ENCODE peak calls at places on chromosome 17, in eight cellular contexts. Z is OCI-LY7, B is upper lobe of right lung, W is fibroblast of villous mesenchyme, X is fibroblast of mammary gland, R is H1, T is uterus, C is cardiac fibroblast. G is an unnamed sample.

GRCh38 chr17:18173740-18174139 is 9.9 kb upstream of the ALKBH5 start:
- DNase-seq in Z (no peak), B (no peak), W (no peak), X (no peak), R (no peak), T (no peak), C (no peak), G (no peak)

GRCh38 chr17:40516581-40517285 is 15.3 kb upstream of the TNS4 start:
- DNase-seq in Z (peak; percentile 90), B (peak; percentile 53), W (peak; percentile 48), X (peak; percentile 29), R (no peak), T (no peak), C (no peak), G (peak; percentile 63)

GRCh38 chr17:1546292-1546922 is 16.2 kb downstream of the PITPNA start:
- DNase-seq in Z (no peak), B (no peak), W (no peak), X (no peak), R (no peak), T (no peak), C (no peak), G (no peak)

GRCh38 chr17:11467639-11468038 is 130.6 kb upstream of the DNAH9 start:
- DNase-seq in Z (no peak), B (no peak), W (no peak), X (no peak), R (no peak), T (no peak), C (no peak), G (no peak)

GRCh38 chr17:48236681-48237134 is 129.1 kb downstream of the SNX11 start:
- DNase-seq in Z (no peak), B (no peak), W (no peak), X (peak; percentile 70), R (no peak), T (no peak), C (peak; percentile 66), G (no peak)

GRCh38 chr17:36627101-36627500 is 25.7 kb downstream of the MRM1 start:
- DNase-seq in Z (no peak), B (no peak), W (no peak), X (no peak), R (peak; percentile 75), T (no peak), C (no peak), G (no peak)

GRCh38 chr17:19338031-19338990 is 24.2 kb downstream of the B9D1 start:
- DNase-seq in Z (peak; percentile 81), B (peak; percentile 84), W (peak; percentile 50), X (peak; percentile 45), R (peak; percentile 75), T (no peak), C (peak; percentile 56), G (no peak)

GRCh38 chr17:75228305-75228704 is 22.8 kb downstream of the NUP85 start:
- DNase-seq in Z (no peak), B (peak; percentile 68), W (peak; percentile 22), X (no peak), R (no peak), T (no peak), C (peak; percentile 16), G (no peak)

GRCh38 chr17:31061678-31062077 is 33.1 kb upstream of the NF1 start:
- DNase-seq in Z (peak; percentile 56), B (no peak), W (no peak), X (peak; percentile 6), R (peak; percentile 57), T (no peak), C (no peak), G (no peak)
- TF ChIP-seq CTCF in Z (peak; percentile 69), B (no peak), W (peak; percentile 10), X (peak; percentile 10), R (peak; percentile 64), T (no peak), C (peak; percentile 20), G (no peak)

DNA sequence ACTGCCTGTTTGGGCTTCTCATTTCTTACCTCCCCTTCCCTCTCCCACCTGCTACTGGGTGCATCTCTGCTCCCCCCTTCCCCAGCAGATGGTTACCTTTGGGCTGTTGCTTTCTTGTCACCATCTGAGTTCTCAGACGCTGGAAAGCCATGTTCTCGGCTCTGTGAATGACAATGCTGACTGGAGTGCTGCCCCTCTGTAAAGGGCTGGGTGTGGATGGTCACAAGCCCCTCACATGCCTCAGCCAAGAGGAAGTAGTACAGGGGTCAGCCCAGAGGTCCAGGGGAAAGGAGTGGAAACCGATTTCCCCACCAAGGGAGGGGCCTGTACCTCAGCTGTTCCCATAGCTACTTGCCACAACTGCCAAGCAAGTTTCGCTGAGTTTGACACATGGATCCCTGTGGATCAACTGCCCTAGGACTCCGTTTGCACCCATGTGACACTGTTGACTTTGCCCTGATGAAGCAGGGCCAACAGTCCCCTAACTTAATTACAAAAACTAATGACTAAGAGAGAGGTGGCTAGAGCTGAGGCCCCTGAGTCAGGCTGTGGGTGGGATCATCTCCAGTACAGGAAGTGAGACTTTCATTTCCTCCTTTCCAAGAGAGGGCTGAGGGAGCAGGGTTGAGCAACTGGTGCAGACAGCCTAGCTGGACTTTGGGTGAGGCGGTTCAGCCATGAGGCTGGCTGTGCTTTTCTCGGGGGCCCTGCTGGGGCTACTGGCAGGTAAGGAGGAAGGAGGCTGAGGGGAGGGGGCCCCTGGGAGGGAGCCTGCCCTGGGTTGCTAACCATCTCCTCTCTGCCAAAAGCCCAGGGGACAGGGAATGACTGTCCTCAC is at the start of gene CD68:
- DNase-seq in Z (peak; percentile 84), B (peak; percentile 86), W (peak; percentile 94), X (peak; percentile 98), R (peak; percentile 77), T (peak; percentile 74), C (peak; percentile 92), G (peak; percentile 75)
- H3K4me3 ChIP-seq in Z (no peak within 1 kb of the TSS), B (peak within 1 kb of the TSS; percentile 72), W (peak within 1 kb of the TSS; percentile 15), X (peak within 1 kb of the TSS; percentile 25), R (no peak within 1 kb of the TSS), T (no peak within 1 kb of the TSS), C (peak within 1 kb of the TSS; percentile 25), G (no peak within 1 kb of the TSS)

GRCh38 chr17:9120471-9120870 is 99.2 kb downstream of the NTN1 start:
- DNase-seq in Z (no peak), B (peak; percentile 48), W (no peak), X (no peak), R (peak; percentile 65), T (no peak), C (no peak), G (no peak)
- TF ChIP-seq CTCF in Z (peak; percentile 66), B (peak; percentile 26), W (peak; percentile 16), X (peak; percentile 38), R (peak; percentile 56), T (no peak), C (peak; percentile 11), G (no peak)

GRCh38 chr17:60333628-60334031 is 58.3 kb downstream of the USP32 start:
- DNase-seq in Z (no peak), B (no peak), W (no peak), X (no peak), R (no peak), T (no peak), C (peak; percentile 20), G (no peak)
- H3K4me3 ChIP-seq in Z (no peak overlapping the region), B (no peak overlapping the region), W (no peak overlapping the region), X (no peak overlapping the region), R (no peak overlapping the region), T (no peak overlapping the region), C (no peak overlapping the region), G (no peak overlapping the region)

GRCh38 chr17:13599168-13599577 is 2.6 kb downstream of the HS3ST3A1 start:
- DNase-seq in Z (no peak), B (no peak), W (no peak), X (no peak), R (no peak), T (no peak), C (no peak), G (no peak)

GRCh38 chr17:13599808-13600398 is 1.8 kb downstream of the HS3ST3A1 start:
- DNase-seq in Z (no peak), B (no peak), W (peak; percentile 31), X (no peak), R (no peak), T (no peak), C (no peak), G (no peak)

GRCh38 chr17:13598353-13599167 is 3.2 kb downstream of the HS3ST3A1 start:
- DNase-seq in Z (no peak), B (no peak), W (no peak), X (no peak), R (no peak), T (no peak), C (no peak), G (no peak)

GRCh38 chr17:13596241-13596941 is 5.3 kb downstream of the HS3ST3A1 start:
- DNase-seq in Z (no peak), B (no peak), W (no peak), X (no peak), R (no peak), T (no peak), C (no peak), G (no peak)

DNA sequence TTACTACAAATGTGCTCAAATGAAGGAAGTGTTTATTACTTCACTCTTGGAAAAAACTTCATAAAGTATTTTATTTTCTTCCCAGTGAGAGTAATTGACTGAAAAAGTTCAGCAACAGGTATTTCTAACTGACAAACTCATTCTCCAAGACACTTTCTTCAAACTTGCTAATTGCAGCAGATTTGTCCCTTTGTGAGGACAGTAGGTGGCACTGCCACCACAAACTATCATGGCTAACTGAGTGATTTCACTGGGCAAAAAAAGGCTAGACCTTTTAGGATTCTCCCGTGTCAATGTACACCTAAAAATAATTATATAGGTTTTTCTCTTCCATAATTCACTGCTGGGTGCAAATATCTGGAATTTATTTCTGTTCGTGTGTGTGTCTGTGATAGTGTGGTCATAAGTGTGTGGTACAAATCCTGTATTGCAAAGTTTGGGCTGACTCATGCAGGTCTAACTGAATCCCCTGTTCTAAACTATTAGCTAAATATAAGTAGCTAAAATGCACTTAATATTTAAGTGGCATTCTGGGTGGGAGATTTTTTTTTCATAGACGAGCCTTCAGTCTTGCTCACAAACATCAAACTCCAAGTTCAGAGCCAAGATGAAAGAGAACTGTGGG is 3.9 kb downstream of the HS3ST3A1 start:
- DNase-seq in Z (peak; percentile 49), B (no peak), W (peak; percentile 70), X (peak; percentile 75), R (no peak), T (no peak), C (peak; percentile 72), G (no peak)
- TF ChIP-seq CTCF in Z (peak; percentile 88), B (peak; percentile 66), W (peak; percentile 64), X (peak; percentile 69), R (peak; percentile 60), T (no peak), C (peak; percentile 58), G (peak; percentile 10)